ENCODE peak calls at places on chromosomes 6 and 20, in nine cellular contexts. One of them, this sample, is unnamed.

GRCh38 chr6:36028088-36028886 is 679 bp downstream of the MAPK14 start:
- DNase-seq in epithelial cell of prostate: no peak
- DNase-seq in GM23248: peak; percentile 60
- DNase-seq in Calu3: peak; percentile 33
- DNase-seq in amygdala: no peak
- DNase-seq in body of pancreas: peak; percentile 65
- DNase-seq in NT2/D1: no peak
- DNase-seq in skeletal muscle cell: no peak
- DNase-seq in G401: peak; percentile 47
- DNase-seq in this sample: peak; percentile 6

GRCh38 chr6:166558156-166559025 is 28.1 kb downstream of the RAMACL start:
- DNase-seq in epithelial cell of prostate: no peak
- DNase-seq in GM23248: no peak
- DNase-seq in Calu3: peak; percentile 10
- DNase-seq in amygdala: no peak
- DNase-seq in body of pancreas: no peak
- DNase-seq in NT2/D1: no peak
- DNase-seq in skeletal muscle cell: no peak
- DNase-seq in G401: no peak
- DNase-seq in this sample: no peak

GRCh38 chr6:152185158-152185574 is 377.7 kb downstream of the ESR1 start:
- DNase-seq in epithelial cell of prostate: no peak
- DNase-seq in GM23248: no peak
- DNase-seq in Calu3: no peak
- DNase-seq in amygdala: no peak
- DNase-seq in body of pancreas: no peak
- DNase-seq in NT2/D1: no peak
- DNase-seq in skeletal muscle cell: no peak
- DNase-seq in G401: no peak
- DNase-seq in this sample: no peak

GRCh38 chr20:39049684-39050554 is 87.8 kb downstream of the DHX35 start:
- DNase-seq in epithelial cell of prostate: no peak
- DNase-seq in GM23248: peak; percentile 75
- DNase-seq in Calu3: peak; percentile 91
- DNase-seq in amygdala: peak; percentile 62
- DNase-seq in body of pancreas: peak; percentile 79
- DNase-seq in NT2/D1: peak; percentile 70
- DNase-seq in skeletal muscle cell: peak; percentile 14
- DNase-seq in G401: peak; percentile 62
- DNase-seq in this sample: peak; percentile 32

GRCh38 chr6:62229231-62229630 is 56.8 kb downstream of the KHDRBS2 start:
- DNase-seq in epithelial cell of prostate: no peak
- DNase-seq in GM23248: no peak
- DNase-seq in Calu3: no peak
- DNase-seq in amygdala: no peak
- DNase-seq in body of pancreas: no peak
- DNase-seq in NT2/D1: no peak
- DNase-seq in skeletal muscle cell: no peak
- DNase-seq in G401: no peak
- DNase-seq in this sample: no peak

GRCh38 chr6:12748815-12749521 is 32.4 kb downstream of the PHACTR1 start:
- DNase-seq in epithelial cell of prostate: no peak
- DNase-seq in GM23248: peak; percentile 27
- DNase-seq in Calu3: no peak
- DNase-seq in amygdala: no peak
- DNase-seq in body of pancreas: no peak
- DNase-seq in NT2/D1: peak; percentile 50
- DNase-seq in skeletal muscle cell: no peak
- DNase-seq in G401: peak; percentile 67
- DNase-seq in this sample: no peak

GRCh38 chr6:110561708-110562107 is 85.3 kb upstream of the SLC22A16 start:
- DNase-seq in epithelial cell of prostate: no peak
- DNase-seq in GM23248: no peak
- DNase-seq in Calu3: no peak
- DNase-seq in amygdala: no peak
- DNase-seq in body of pancreas: no peak
- DNase-seq in NT2/D1: no peak
- DNase-seq in skeletal muscle cell: no peak
- DNase-seq in G401: no peak
- DNase-seq in this sample: no peak

GRCh38 chr6:146827216-146827928 is 228.6 kb downstream of the ADGB start:
- DNase-seq in epithelial cell of prostate: no peak
- DNase-seq in GM23248: no peak
- DNase-seq in Calu3: no peak
- DNase-seq in amygdala: no peak
- DNase-seq in body of pancreas: no peak
- DNase-seq in NT2/D1: no peak
- DNase-seq in skeletal muscle cell: no peak
- DNase-seq in G401: no peak
- DNase-seq in this sample: no peak

GRCh38 chr20:36275441-36276189 is 30.5 kb upstream of the DLGAP4 start:
- DNase-seq in epithelial cell of prostate: no peak
- DNase-seq in GM23248: no peak
- DNase-seq in Calu3: no peak
- DNase-seq in amygdala: no peak
- DNase-seq in body of pancreas: no peak
- DNase-seq in NT2/D1: no peak
- DNase-seq in skeletal muscle cell: no peak
- DNase-seq in G401: no peak
- DNase-seq in this sample: no peak

GRCh38 chr20:17225891-17226409 is 890 bp upstream of the PCSK2 start:
- DNase-seq in epithelial cell of prostate: no peak
- DNase-seq in GM23248: peak; percentile 6
- DNase-seq in Calu3: no peak
- DNase-seq in amygdala: no peak
- DNase-seq in body of pancreas: peak; percentile 33
- DNase-seq in NT2/D1: no peak
- DNase-seq in skeletal muscle cell: no peak
- DNase-seq in G401: peak; percentile 66
- DNase-seq in this sample: no peak

GRCh38 chr20:42155586-42155985 is 537.4 kb upstream of the CHD6 start:
- DNase-seq in epithelial cell of prostate: no peak
- DNase-seq in GM23248: no peak
- DNase-seq in Calu3: no peak
- DNase-seq in amygdala: no peak
- DNase-seq in body of pancreas: no peak
- DNase-seq in NT2/D1: no peak
- DNase-seq in skeletal muscle cell: no peak
- DNase-seq in G401: no peak
- DNase-seq in this sample: no peak

GRCh38 chr20:13336308-13337089 is 115.4 kb downstream of the ISM1 start:
- DNase-seq in epithelial cell of prostate: peak; percentile 40
- DNase-seq in GM23248: peak; percentile 81
- DNase-seq in Calu3: peak; percentile 60
- DNase-seq in amygdala: no peak
- DNase-seq in body of pancreas: no peak
- DNase-seq in NT2/D1: no peak
- DNase-seq in skeletal muscle cell: no peak
- DNase-seq in G401: no peak
- DNase-seq in this sample: no peak

GRCh38 chr20:2402271-2402980 is 21.7 kb downstream of the TGM6 start:
- DNase-seq in epithelial cell of prostate: no peak
- DNase-seq in GM23248: peak; percentile 83
- DNase-seq in Calu3: peak; percentile 16
- DNase-seq in amygdala: no peak
- DNase-seq in body of pancreas: no peak
- DNase-seq in NT2/D1: no peak
- DNase-seq in skeletal muscle cell: peak; percentile 36
- DNase-seq in G401: peak; percentile 1
- DNase-seq in this sample: no peak

GRCh38 chr6:42960243-42961019 is at the start of gene GNMT:
- DNase-seq in epithelial cell of prostate: no peak
- DNase-seq in GM23248: peak; percentile 55
- DNase-seq in Calu3: peak; percentile 90
- DNase-seq in amygdala: no peak
- DNase-seq in body of pancreas: peak; percentile 95
- DNase-seq in NT2/D1: no peak
- DNase-seq in skeletal muscle cell: no peak
- DNase-seq in G401: peak; percentile 64
- DNase-seq in this sample: no peak

GRCh38 chr20:61980647-61981583 is 84.8 kb downstream of the TAF4 start:
- DNase-seq in epithelial cell of prostate: no peak
- DNase-seq in GM23248: peak; percentile 24
- DNase-seq in Calu3: peak; percentile 65
- DNase-seq in amygdala: no peak
- DNase-seq in body of pancreas: peak; percentile 67
- DNase-seq in NT2/D1: no peak
- DNase-seq in skeletal muscle cell: no peak
- DNase-seq in G401: peak; percentile 10
- DNase-seq in this sample: peak; percentile 4

GRCh38 chr6:16391451-16391912 is 153.1 kb downstream of the GMPR start:
- DNase-seq in epithelial cell of prostate: no peak
- DNase-seq in GM23248: peak; percentile 26
- DNase-seq in Calu3: no peak
- DNase-seq in amygdala: no peak
- DNase-seq in body of pancreas: no peak
- DNase-seq in NT2/D1: no peak
- DNase-seq in skeletal muscle cell: no peak
- DNase-seq in G401: no peak
- DNase-seq in this sample: no peak

GRCh38 chr6:10659697-10660348 is 34.6 kb downstream of the C6orf52 start:
- DNase-seq in epithelial cell of prostate: no peak
- DNase-seq in GM23248: no peak
- DNase-seq in Calu3: no peak
- DNase-seq in amygdala: no peak
- DNase-seq in body of pancreas: no peak
- DNase-seq in NT2/D1: no peak
- DNase-seq in skeletal muscle cell: no peak
- DNase-seq in G401: no peak
- DNase-seq in this sample: no peak

GRCh38 chr20:21141825-21142224 is 15.9 kb downstream of the KIZ start:
- DNase-seq in epithelial cell of prostate: no peak
- DNase-seq in GM23248: no peak
- DNase-seq in Calu3: no peak
- DNase-seq in amygdala: no peak
- DNase-seq in body of pancreas: no peak
- DNase-seq in NT2/D1: no peak
- DNase-seq in skeletal muscle cell: no peak
- DNase-seq in G401: no peak
- DNase-seq in this sample: no peak

GRCh38 chr6:158266131-158266530 is 46.1 kb upstream of the TULP4 start:
- DNase-seq in epithelial cell of prostate: no peak
- DNase-seq in GM23248: no peak
- DNase-seq in Calu3: no peak
- DNase-seq in amygdala: no peak
- DNase-seq in body of pancreas: no peak
- DNase-seq in NT2/D1: no peak
- DNase-seq in skeletal muscle cell: no peak
- DNase-seq in G401: no peak
- DNase-seq in this sample: no peak

GRCh38 chr6:147207351-147207750 is 3.1 kb downstream of the STXBP5 start:
- DNase-seq in epithelial cell of prostate: no peak
- DNase-seq in GM23248: peak; percentile 44
- DNase-seq in Calu3: no peak
- DNase-seq in amygdala: no peak
- DNase-seq in body of pancreas: no peak
- DNase-seq in NT2/D1: no peak
- DNase-seq in skeletal muscle cell: no peak
- DNase-seq in G401: peak; percentile 54
- DNase-seq in this sample: no peak